ENCODE peak calls at places on chromosomes 1 and 21, in nine cellular contexts. U is pancreas, L is astrocyte, Y is NT2/D1, B is testis, W is ascending aorta, S is tibial nerve, X is hepatocyte, E is cardiac muscle cell. T is an unnamed sample.

GRCh38 chr21:45404726-45405270 is at the start of gene COL18A1:
- DNase-seq in L (no peak), Y (no peak), W (no peak), U (peak), X (peak), B (peak), E (peak), S (no peak), T (peak)

GRCh38 chr1:243849089-243850012 is 692 bp downstream of the AKT3 start:
- DNase-seq in E (peak), Y (peak), S (peak), W (no peak), B (peak), U (peak), L (peak), X (peak), T (peak)

GRCh38 chr1:117077267-117077666 is 17.1 kb downstream of the TTF2 start:
- DNase-seq in B (no peak), X (peak), L (peak), S (no peak), Y (no peak), W (no peak), E (no peak), U (no peak), T (no peak)

GRCh38 chr1:1304331-1305299 is 3.1 kb downstream of the ACAP3 start:
- DNase-seq in Y (no peak), X (peak), L (peak), W (no peak), E (peak), S (peak), B (peak), U (no peak), T (peak)

GRCh38 chr21:34883501-34884271 is 165.4 kb downstream of the RUNX1 start:
- DNase-seq in W (no peak), S (no peak), Y (no peak), U (no peak), L (no peak), B (no peak), E (no peak), X (no peak), T (no peak)

GRCh38 chr1:16266411-16267118 is 29.6 kb upstream of the CPLANE2 start:
- DNase-seq in L (peak), E (peak), X (no peak), W (no peak), U (no peak), B (no peak), S (no peak), Y (no peak), T (peak)

GRCh38 chr1:6358757-6359567 is 34.6 kb downstream of the ACOT7 start:
- DNase-seq in L (peak), Y (no peak), S (no peak), X (peak), E (peak), W (no peak), B (no peak), U (no peak), T (peak)

GRCh38 chr1:113786055-113786454 is 26.2 kb downstream of the RSBN1 start:
- DNase-seq in E (peak), W (no peak), S (no peak), U (no peak), B (no peak), Y (no peak), X (peak), L (no peak), T (no peak)

GRCh38 chr1:199808110-199808870 is 219.2 kb upstream of the NR5A2 start:
- DNase-seq in W (no peak), S (no peak), Y (no peak), B (no peak), E (no peak), U (no peak), X (no peak), L (no peak), T (no peak)

GRCh38 chr1:205199090-205199930 is 12.2 kb downstream of the DSTYK start:
- DNase-seq in B (no peak), Y (no peak), L (no peak), U (no peak), W (no peak), S (no peak), E (no peak), X (no peak), T (no peak)

GRCh38 chr1:39410915-39411436 is 80.5 kb upstream of the BMP8A start:
- DNase-seq in L (peak), B (peak), Y (peak), W (peak), U (peak), X (peak), E (peak), S (peak), T (peak)

GRCh38 chr1:58922302-58923089 is 138.6 kb upstream of the JUN start:
- DNase-seq in L (peak), E (peak), S (peak), B (peak), U (peak), Y (no peak), W (peak), X (peak), T (peak)

GRCh38 chr1:203082571-203083462 is 3.0 kb downstream of the MYOG start:
- DNase-seq in W (no peak), X (no peak), B (no peak), Y (no peak), E (no peak), U (no peak), S (no peak), L (no peak), T (no peak)

GRCh38 chr1:64975740-64976139 is 9.4 kb upstream of the JAK1 start:
- DNase-seq in B (no peak), Y (no peak), E (no peak), S (no peak), X (no peak), W (no peak), L (no peak), U (no peak), T (no peak)

GRCh38 chr21:40936771-40937261 is 89.9 kb upstream of the DSCAM start:
- DNase-seq in U (no peak), S (no peak), X (no peak), L (no peak), B (no peak), W (no peak), E (no peak), Y (no peak), T (no peak)

GRCh38 chr1:95653598-95653997 is 419.6 kb downstream of the RWDD3 start:
- DNase-seq in X (no peak), B (no peak), S (no peak), Y (no peak), L (no peak), U (no peak), W (no peak), E (no peak), T (no peak)

GRCh38 chr1:61073871-61074270 is 8.5 kb upstream of the NFIA start:
- DNase-seq in W (no peak), E (no peak), X (no peak), B (no peak), L (no peak), Y (no peak), U (no peak), S (no peak), T (no peak)

GRCh38 chr1:19597463-19598309 is 46.4 kb upstream of the NBL1 start:
- DNase-seq in U (no peak), E (no peak), L (peak), X (peak), W (no peak), B (no peak), Y (peak), S (no peak), T (no peak)

GRCh38 chr1:77220687-77221463 is 1.6 kb upstream of the PIGK start:
- DNase-seq in E (no peak), W (no peak), Y (no peak), X (no peak), U (no peak), B (no peak), S (no peak), L (peak), T (no peak)

GRCh38 chr1:214551052-214551435 is 358 bp downstream of the PTPN14 start:
- DNase-seq in S (peak), B (peak), X (peak), Y (no peak), U (peak), L (no peak), W (no peak), E (peak), T (peak)

GRCh38 chr21:41651396-41651795 is 115.5 kb downstream of the RIPK4 start:
- DNase-seq in L (no peak), U (no peak), E (no peak), W (no peak), S (no peak), X (no peak), Y (no peak), B (no peak), T (no peak)

GRCh38 chr1:204600203-204600602 is 84.0 kb downstream of the MDM4 start:
- DNase-seq in W (no peak), B (no peak), E (no peak), S (no peak), L (no peak), Y (no peak), U (no peak), X (no peak), T (no peak)

GRCh38 chr1:184972281-184973055 is 1.8 kb downstream of the NIBAN1 start:
- DNase-seq in B (no peak), U (no peak), L (peak), E (no peak), Y (no peak), W (no peak), S (no peak), X (no peak), T (no peak)

GRCh38 chr1:171983584-171983983 is 142.3 kb downstream of the DNM3 start:
- DNase-seq in E (no peak), Y (no peak), W (no peak), L (no peak), X (peak), B (no peak), U (no peak), S (no peak), T (no peak)

GRCh38 chr1:44786841-44787426 is 1.0 kb downstream of the BEST4 start:
- DNase-seq in X (no peak), B (no peak), L (no peak), E (no peak), Y (no peak), U (no peak), S (no peak), W (no peak), T (no peak)
- H3K4me3 ChIP-seq in X (no peak), B (no peak), L (no peak), E (no peak), Y (peak), U (peak), S (peak), W (no peak), T (peak)

DNA sequence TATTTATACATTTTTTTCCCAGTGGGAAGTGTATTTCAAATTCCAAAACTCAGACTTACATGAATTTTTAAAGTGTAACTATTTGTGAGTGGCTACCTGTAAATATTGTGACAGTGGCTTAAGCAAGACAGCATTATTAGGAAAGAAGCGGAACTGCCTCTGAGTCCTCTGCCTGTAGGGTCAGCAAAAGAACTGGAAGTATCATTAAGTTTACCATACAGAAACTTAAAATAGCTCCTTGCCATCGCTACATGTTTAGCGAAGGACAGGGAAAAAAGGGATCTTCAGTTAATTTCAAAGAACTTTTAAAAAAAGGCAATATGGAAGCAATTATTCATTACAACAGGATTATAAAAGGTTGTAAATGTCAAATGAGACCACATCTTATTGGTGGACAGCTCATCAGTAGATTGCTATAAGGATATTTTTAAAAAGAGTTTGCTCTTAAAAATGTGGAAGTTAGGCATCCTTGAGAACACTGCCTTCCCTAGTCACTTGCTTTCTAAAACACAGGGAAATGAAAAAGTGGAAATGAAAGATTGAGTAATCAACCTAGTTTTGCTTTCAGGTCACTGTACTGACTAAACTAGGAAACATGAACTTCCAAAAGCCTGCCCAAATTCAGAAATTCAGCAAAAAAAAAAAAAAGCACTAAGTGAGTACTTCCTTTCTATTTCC is 39.2 kb downstream of the NSL1 start:
- DNase-seq in W (no peak), U (no peak), E (no peak), L (peak), X (no peak), S (no peak), Y (no peak), B (no peak), T (no peak)
- H3K4me3 ChIP-seq in W (peak), U (no peak), E (no peak), L (no peak), X (no peak), S (peak), Y (no peak), B (no peak), T (no peak)

DNA sequence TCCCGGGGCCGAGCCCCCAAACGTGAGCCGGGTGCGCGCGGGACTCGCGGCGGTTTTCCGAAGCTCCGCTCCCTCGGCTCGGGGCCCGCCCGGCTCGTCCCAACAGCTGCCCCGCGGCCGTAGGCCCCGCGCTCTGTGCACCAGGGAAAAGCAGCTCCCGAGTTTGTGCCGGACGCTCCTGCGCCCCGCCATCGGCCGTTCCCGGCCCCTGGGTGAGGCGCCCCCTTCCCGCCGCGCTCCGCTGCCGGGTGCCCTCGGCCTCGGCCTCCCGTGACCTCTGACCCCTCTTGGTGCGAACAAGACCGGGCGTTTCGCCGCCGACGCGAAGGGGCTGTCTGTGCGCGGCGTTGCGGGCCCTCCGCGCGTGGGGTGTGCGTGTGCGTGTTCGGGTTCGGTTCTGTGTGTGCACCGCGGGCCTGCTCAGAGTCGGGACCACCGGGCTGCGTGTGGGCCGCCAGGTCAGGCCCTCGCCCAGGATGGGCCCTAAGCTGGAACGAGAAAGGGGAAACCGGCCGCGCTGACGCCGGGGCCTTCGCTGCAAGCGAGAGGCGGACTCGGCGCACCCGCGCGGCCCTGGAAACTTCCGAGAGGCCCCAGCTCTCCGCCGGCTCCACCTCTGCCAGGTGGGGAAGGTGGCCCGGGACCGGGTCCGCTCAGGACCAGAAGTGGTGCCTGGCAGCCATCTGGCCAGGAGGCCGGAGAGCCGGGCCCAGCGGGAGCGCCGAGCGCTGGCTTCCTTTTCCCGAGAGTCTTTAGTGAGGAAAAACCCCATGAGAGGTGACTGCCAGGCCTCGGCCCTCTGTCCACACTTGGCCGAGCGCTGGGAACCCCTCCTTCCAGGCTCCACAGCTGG is 1.9 kb downstream of the PRDM16 start:
- DNase-seq in Y (no peak), E (peak), X (peak), S (no peak), B (no peak), W (no peak), U (peak), L (no peak), T (no peak)
- H3K4me3 ChIP-seq in Y (peak), E (peak), X (peak), S (peak), B (peak), W (peak), U (peak), L (peak), T (no peak)

GRCh38 chr1:24071941-24072340 is 40.0 kb downstream of the MYOM3 start:
- DNase-seq in S (no peak), Y (no peak), B (no peak), L (no peak), E (no peak), W (no peak), X (no peak), U (no peak), T (no peak)

GRCh38 chr1:24074196-24074595 is 37.7 kb downstream of the MYOM3 start:
- DNase-seq in L (no peak), X (no peak), W (no peak), E (no peak), B (no peak), Y (no peak), S (no peak), U (no peak), T (no peak)

GRCh38 chr1:24067978-24068377 is 44.0 kb downstream of the MYOM3 start:
- DNase-seq in L (no peak), U (no peak), Y (no peak), X (no peak), W (no peak), B (no peak), S (no peak), E (no peak), T (no peak)

GRCh38 chr1:24069817-24070216 is 42.1 kb downstream of the MYOM3 start:
- DNase-seq in X (no peak), Y (no peak), W (no peak), U (no peak), B (no peak), S (no peak), L (no peak), E (no peak), T (no peak)

DNA sequence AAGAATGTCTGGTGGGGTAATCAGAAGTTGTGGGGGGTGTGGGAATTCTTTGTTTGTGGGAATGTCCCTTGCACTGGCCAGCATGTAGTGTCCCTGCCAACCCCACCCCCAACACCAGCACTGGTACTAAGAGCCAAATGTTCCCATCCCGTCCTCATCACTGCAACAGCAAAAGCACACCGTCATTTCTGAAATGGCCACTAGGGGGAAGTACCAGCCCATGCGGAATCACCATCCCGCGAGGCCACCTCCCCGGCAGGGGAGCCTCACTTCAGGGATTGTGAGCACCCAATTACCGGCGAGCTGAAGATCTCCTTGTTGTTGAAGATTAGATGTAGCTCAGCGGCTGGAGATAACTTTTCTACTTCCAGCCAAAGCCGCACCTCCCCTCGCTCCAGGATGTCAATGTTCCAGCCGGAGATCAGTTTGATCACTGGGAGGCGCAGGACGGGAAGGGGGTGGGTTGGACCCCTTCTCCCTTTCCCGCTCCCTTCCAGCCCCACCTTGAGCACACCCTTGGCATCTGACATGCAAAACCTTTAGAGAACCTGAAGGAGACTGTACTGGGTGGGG is 41.0 kb downstream of the MYOM3 start:
- DNase-seq in X (peak), U (peak), E (peak), B (peak), L (peak), Y (peak), S (peak), W (no peak), T (peak)
- H3K4me3 ChIP-seq in X (no peak), U (no peak), E (no peak), B (no peak), L (no peak), Y (no peak), S (no peak), W (no peak), T (no peak)

GRCh38 chr1:66300280-66300973 is 233.5 kb upstream of the SGIP1 start:
- DNase-seq in X (no peak), L (no peak), U (no peak), B (no peak), Y (no peak), W (no peak), S (no peak), E (no peak), T (no peak)
- H3K4me3 ChIP-seq in X (no peak), L (no peak), U (no peak), B (no peak), Y (no peak), W (no peak), S (no peak), E (no peak), T (no peak)

DNA sequence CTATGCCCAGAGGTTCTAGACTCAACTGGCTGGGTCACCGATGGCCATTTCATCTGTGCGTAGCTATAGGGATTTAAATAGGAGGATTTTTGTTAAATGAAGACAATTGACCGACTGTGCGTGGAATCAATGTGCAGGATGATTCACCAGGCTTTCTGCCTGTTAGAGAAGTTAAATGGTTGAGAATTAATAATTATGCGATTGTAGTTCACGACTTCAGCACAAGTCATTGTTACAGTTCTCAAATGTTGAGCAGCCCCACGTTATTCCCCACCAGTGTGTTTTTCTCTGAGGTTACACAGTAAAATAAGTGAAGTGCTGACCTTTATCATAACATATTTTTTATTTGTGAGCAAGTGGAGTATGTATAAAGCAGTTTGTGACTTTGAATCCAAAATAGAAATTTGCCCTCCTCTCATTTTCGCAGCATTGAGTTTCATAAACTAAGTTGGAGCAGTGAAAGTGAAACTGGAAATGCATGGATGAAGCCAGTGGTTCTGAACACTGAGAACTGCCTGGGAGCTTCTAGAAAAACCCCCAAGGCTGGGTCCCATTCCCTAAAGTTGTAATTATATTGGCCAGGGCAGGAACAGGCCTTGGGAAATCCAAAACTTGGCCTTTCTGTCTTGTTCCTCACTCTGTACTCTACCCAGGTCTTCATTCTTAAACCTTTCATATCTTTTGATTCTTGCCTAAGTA is 102.6 kb downstream of the GALNT2 start:
- DNase-seq in S (no peak), L (no peak), Y (no peak), X (no peak), U (no peak), B (peak), E (no peak), W (no peak), T (no peak)
- H3K4me3 ChIP-seq in S (peak), L (no peak), Y (no peak), X (no peak), U (no peak), B (peak), E (no peak), W (peak), T (no peak)

DNA sequence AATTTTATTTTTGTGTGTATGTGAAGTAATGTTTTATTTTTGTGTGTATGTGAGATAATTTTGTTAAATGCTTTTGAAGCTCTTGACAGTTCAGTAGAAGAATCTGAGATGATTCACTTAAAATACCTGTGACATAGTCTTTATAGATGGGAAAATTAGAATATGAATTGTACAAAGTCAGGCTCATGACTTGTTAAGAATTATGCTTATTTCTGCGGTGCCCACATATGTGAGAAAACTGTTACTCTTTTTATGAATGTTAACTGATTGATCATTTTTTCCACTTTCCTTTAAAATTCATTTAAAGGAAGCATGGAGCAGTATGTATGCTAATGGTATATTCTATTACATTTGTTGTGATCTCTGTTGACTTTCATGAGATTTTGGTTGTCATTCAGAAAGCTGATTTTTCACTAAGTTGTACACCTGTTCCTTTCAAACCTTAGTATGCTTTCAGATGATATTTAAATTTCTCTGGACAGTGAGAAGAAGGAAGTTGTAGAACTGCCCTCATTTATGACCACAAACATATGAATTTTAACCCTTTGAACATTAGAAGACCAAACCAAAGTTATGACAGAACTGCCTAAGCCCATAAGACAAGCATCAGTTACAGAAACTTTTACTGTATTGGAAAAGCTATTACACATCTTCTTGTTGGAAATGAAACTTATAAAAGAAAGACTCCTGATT is 110.1 kb downstream of the POU2F1 start:
- DNase-seq in Y (no peak), X (no peak), B (no peak), E (no peak), W (no peak), U (no peak), S (no peak), L (no peak), T (no peak)
- H3K4me3 ChIP-seq in Y (no peak), X (no peak), B (no peak), E (no peak), W (no peak), U (no peak), S (no peak), L (no peak), T (no peak)